ENCODE peak calls at places on chromosomes 7 and 10, in six cellular contexts. R, V, Q, D, W and T are unnamed samples.

GRCh38 chr10:69807122-69807521 is 5.4 kb downstream of the COL13A1 start:
- DNase-seq in D (peak), Q (peak), R (no peak), V (peak), W (peak), T (peak)

GRCh38 chr10:120981601-120982381 is 130.6 kb downstream of the WDR11 start:
- DNase-seq in V (no peak), W (no peak), Q (no peak), R (no peak), D (no peak), T (no peak)

GRCh38 chr7:125857606-125858005 is 928.0 kb upstream of the POT1 start:
- DNase-seq in Q (no peak), V (peak), W (no peak), D (no peak), R (no peak), T (peak)

GRCh38 chr10:63935705-63936104 is 414.5 kb downstream of the REEP3 start:
- DNase-seq in Q (no peak), D (peak), V (peak), W (no peak), R (peak), T (peak)

GRCh38 chr7:155280446-155281410 is 16.9 kb upstream of the INSIG1 start:
- DNase-seq in W (no peak), D (no peak), Q (no peak), R (no peak), V (peak), T (no peak)

GRCh38 chr7:28804990-28805389 is 153.1 kb downstream of the TRIL start:
- DNase-seq in W (peak), D (peak), Q (no peak), V (peak), R (peak), T (peak)

GRCh38 chr7:87853237-87853864 is 22.8 kb downstream of the SLC25A40 start:
- DNase-seq in W (no peak), D (peak), Q (no peak), R (no peak), V (peak), T (peak)

GRCh38 chr7:124723012-124723411 is 42.6 kb downstream of the GPR37 start:
- DNase-seq in V (peak), Q (peak), W (no peak), R (no peak), D (peak), T (peak)

GRCh38 chr7:80335473-80336232 is 176.2 kb downstream of the GNAT3 start:
- DNase-seq in R (no peak), V (no peak), Q (no peak), D (peak), W (no peak), T (peak)

GRCh38 chr10:26216949-26217395 is 398 bp downstream of the GAD2 start:
- DNase-seq in V (no peak), Q (no peak), D (no peak), R (no peak), W (no peak), T (no peak)

GRCh38 chr7:115749924-115750323 is 280.6 kb downstream of the TFEC start:
- DNase-seq in V (peak), D (peak), W (no peak), R (no peak), Q (no peak), T (no peak)

GRCh38 chr10:73893386-73893785 is 17.5 kb upstream of the PLAU start:
- DNase-seq in W (no peak), R (no peak), V (peak), Q (no peak), D (no peak), T (no peak)

GRCh38 chr10:62373995-62374861 is at the start of gene ZNF365:
- DNase-seq in W (no peak), V (peak), Q (peak), R (peak), D (peak), T (peak)

GRCh38 chr10:43229208-43230061 is 37.4 kb downstream of the RASGEF1A start:
- DNase-seq in V (no peak), Q (no peak), W (no peak), D (no peak), R (no peak), T (no peak)

GRCh38 chr7:65251851-65252620 is 121.6 kb upstream of the ZNF92 start:
- DNase-seq in Q (no peak), R (peak), W (peak), D (peak), V (peak), T (peak)

GRCh38 chr10:91974960-91975359 is 51.4 kb downstream of the BTAF1 start:
- DNase-seq in W (peak), R (no peak), D (peak), V (peak), Q (peak), T (peak)

GRCh38 chr7:55534262-55534915 is 37.9 kb downstream of the VOPP1 start:
- DNase-seq in R (no peak), Q (no peak), D (peak), W (no peak), V (peak), T (peak)

GRCh38 chr10:11237571-11237970 is 219.9 kb downstream of the CELF2 start:
- DNase-seq in D (no peak), Q (no peak), W (no peak), V (no peak), R (no peak), T (no peak)

GRCh38 chr10:32400961-32401360 is 45.0 kb upstream of the CCDC7 start:
- DNase-seq in W (no peak), D (no peak), V (no peak), Q (no peak), R (no peak), T (no peak)

GRCh38 chr7:26398436-26399308 is 107.0 kb downstream of the SNX10 start:
- DNase-seq in D (peak), Q (peak), W (no peak), V (peak), R (peak), T (peak)

GRCh38 chr7:52179934-52180333 is 855.5 kb upstream of the POM121L12 start:
- DNase-seq in D (no peak), Q (no peak), V (no peak), R (no peak), W (no peak), T (no peak)

GRCh38 chr10:70109064-70109729 is 23.4 kb downstream of the AIFM2 start:
- DNase-seq in R (peak), V (no peak), D (no peak), W (no peak), Q (no peak), T (no peak)

GRCh38 chr7:113371376-113372043 is 253.2 kb upstream of the SMIM30 start:
- DNase-seq in D (no peak), R (no peak), V (no peak), W (no peak), Q (no peak), T (peak)

GRCh38 chr10:113303747-113304146 is 249.1 kb upstream of the HABP2 start:
- DNase-seq in Q (no peak), W (no peak), R (no peak), V (peak), D (peak), T (peak)

GRCh38 chr7:111495173-111495572 is 67.1 kb downstream of the IMMP2L start:
- DNase-seq in D (no peak), V (no peak), W (no peak), R (no peak), Q (no peak), T (no peak)

GRCh38 chr10:126216221-126216701 is 172.0 kb downstream of the ADAM12 start:
- DNase-seq in R (no peak), V (peak), W (no peak), D (peak), Q (no peak), T (no peak)

GRCh38 chr7:137546671-137547070 is 203.1 kb upstream of the PTN start:
- DNase-seq in R (no peak), D (peak), V (no peak), Q (no peak), W (no peak), T (peak)

GRCh38 chr7:601573-602340 is 82.1 kb upstream of the PDGFA start:
- DNase-seq in Q (no peak), D (peak), W (no peak), R (no peak), V (no peak), T (peak)

GRCh38 chr10:119209050-119209735 is 1.8 kb downstream of the GRK5 start:
- DNase-seq in R (peak), D (peak), V (peak), Q (peak), W (no peak), T (peak)

GRCh38 chr7:33191326-33191725 is 62.0 kb downstream of the BBS9 start:
- DNase-seq in D (no peak), Q (no peak), W (no peak), V (peak), R (no peak), T (no peak)

GRCh38 chr7:94471604-94472003 is 38.0 kb upstream of the CASD1 start:
- DNase-seq in R (no peak), D (no peak), V (no peak), W (no peak), Q (no peak), T (no peak)

GRCh38 chr10:60943372-60944158 is 420 bp downstream of the RHOBTB1 start:
- DNase-seq in V (peak), D (peak), Q (no peak), R (no peak), W (no peak), T (peak)

GRCh38 chr7:44380831-44381493 is 55.6 kb upstream of the CAMK2B start:
- DNase-seq in Q (no peak), V (peak), W (no peak), D (peak), R (no peak), T (peak)

GRCh38 chr7:130425798-130426197 is 15.0 kb downstream of the CEP41 start:
- DNase-seq in Q (no peak), D (no peak), R (no peak), W (no peak), V (no peak), T (no peak)

GRCh38 chr7:121278120-121279021 is 50.4 kb upstream of the WNT16 start:
- DNase-seq in W (no peak), D (peak), R (no peak), V (peak), Q (peak), T (peak)

GRCh38 chr7:6640246-6640721 is 3.2 kb downstream of the ZNF316 start:
- DNase-seq in Q (no peak), W (peak), V (peak), D (peak), R (no peak), T (peak)

GRCh38 chr7:28682811-28683210 is 270.5 kb downstream of the CREB5 start:
- DNase-seq in W (no peak), V (no peak), Q (no peak), D (no peak), R (no peak), T (no peak)

GRCh38 chr7:143384741-143385631 is 3.8 kb downstream of the ZYX start:
- DNase-seq in D (peak), Q (no peak), V (no peak), R (no peak), W (no peak), T (peak)